ENCODE peak calls at places on chromosomes 7 and 10, in six cellular contexts. C is neural crest cell; H is NCI-H774; B is stimulated activated CD4-positive, alpha-beta T cell treated with anti-CD3 and anti-CD28 coated beads, Interleukin-15, amount 100 ng/mL, for 1 hour; U is WERI-Rb-1; R is NCI-H2081. J is an unnamed sample.

GRCh38 chr10:33034931-33035330 is 76.9 kb upstream of the ITGB1 start:
- DNase-seq in C (no peak), H (no peak), B (no peak), U (no peak), R (no peak), J (no peak)

GRCh38 chr7:84455788-84456187 is 261.2 kb upstream of the SEMA3A start:
- DNase-seq in C (no peak), H (no peak), B (no peak), U (no peak), R (peak), J (no peak)

GRCh38 chr10:124802313-124802675 is 675 bp downstream of the ABRAXAS2 start:
- DNase-seq in C (no peak), H (no peak), B (no peak), U (no peak), R (no peak), J (no peak)

GRCh38 chr7:376306-376969 is 86.5 kb downstream of the FOXL3 start:
- DNase-seq in C (no peak), H (no peak), B (no peak), U (no peak), R (no peak), J (no peak)

GRCh38 chr10:107544706-107545520 is 380.4 kb upstream of the SORCS1 start:
- DNase-seq in C (no peak), H (no peak), B (no peak), U (peak), R (no peak), J (no peak)

GRCh38 chr7:136489808-136490207 is 378.6 kb upstream of the CHRM2 start:
- DNase-seq in C (no peak), H (no peak), B (no peak), U (no peak), R (no peak), J (no peak)

GRCh38 chr10:28678687-28679457 is 1.6 kb downstream of the BAMBI start:
- DNase-seq in C (no peak), H (no peak), B (no peak), U (no peak), R (peak), J (no peak)

GRCh38 chr7:44223362-44224114 is 22.8 kb downstream of the YKT6 start:
- DNase-seq in C (no peak), H (peak), B (no peak), U (no peak), R (peak), J (no peak)

GRCh38 chr7:116441534-116441933 is 58.0 kb upstream of the CAV2 start:
- DNase-seq in C (no peak), H (no peak), B (no peak), U (no peak), R (no peak), J (no peak)

GRCh38 chr7:7271094-7271874 is 88.9 kb downstream of the C1GALT1 start:
- DNase-seq in C (no peak), H (no peak), B (no peak), U (no peak), R (no peak), J (no peak)

GRCh38 chr7:108083980-108084379 is 46.2 kb downstream of the LAMB4 start:
- DNase-seq in C (no peak), H (no peak), B (no peak), U (no peak), R (no peak), J (no peak)

GRCh38 chr10:86203162-86203905 is 163.3 kb downstream of the GRID1 start:
- DNase-seq in C (peak), H (no peak), B (no peak), U (no peak), R (no peak), J (no peak)

GRCh38 chr7:155644971-155645509 is 579 bp downstream of the RBM33 start:
- DNase-seq in C (no peak), H (no peak), B (no peak), U (peak), R (peak), J (no peak)

GRCh38 chr7:28703054-28703765 is 254.9 kb downstream of the TRIL start:
- DNase-seq in C (no peak), H (no peak), B (no peak), U (no peak), R (no peak), J (no peak)

GRCh38 chr10:63145782-63146181 is 12.7 kb downstream of the NRBF2 start:
- DNase-seq in C (no peak), H (no peak), B (no peak), U (no peak), R (no peak), J (no peak)

GRCh38 chr7:130989006-130989795 is 255.2 kb upstream of the KLF14 start:
- DNase-seq in C (no peak), H (no peak), B (no peak), U (no peak), R (no peak), J (no peak)

GRCh38 chr7:112144284-112145059 is 61.7 kb downstream of the DOCK4 start:
- DNase-seq in C (no peak), H (no peak), B (no peak), U (no peak), R (no peak), J (no peak)

GRCh38 chr7:131829911-131830310 is 273.5 kb upstream of the PODXL start:
- DNase-seq in C (no peak), H (no peak), B (no peak), U (peak), R (no peak), J (no peak)

GRCh38 chr10:102815790-102816549 is 21.2 kb downstream of the CYP17A1 start:
- DNase-seq in C (no peak), H (no peak), B (no peak), U (no peak), R (no peak), J (no peak)

GRCh38 chr7:69597278-69598076 is 798 bp upstream of the AUTS2 start:
- DNase-seq in C (peak), H (no peak), B (no peak), U (peak), R (no peak), J (no peak)

GRCh38 chr7:107570298-107570697 is 6.5 kb downstream of the DUS4L start:
- DNase-seq in C (no peak), H (no peak), B (no peak), U (no peak), R (no peak), J (no peak)

GRCh38 chr10:71605263-71605962 is 114.2 kb downstream of the C10orf105 start:
- DNase-seq in C (no peak), H (no peak), B (no peak), U (no peak), R (no peak), J (no peak)

GRCh38 chr7:18177815-18178660 is 150.4 kb upstream of the PRPS1L1 start:
- DNase-seq in C (no peak), H (no peak), B (no peak), U (no peak), R (no peak), J (no peak)

GRCh38 chr7:109793-110556 is 82.4 kb upstream of the FAM20C start:
- DNase-seq in C (no peak), H (no peak), B (no peak), U (no peak), R (no peak), J (no peak)

GRCh38 chr7:33979807-33980355 is 74.5 kb downstream of the BMPER start:
- DNase-seq in C (no peak), H (no peak), B (no peak), U (no peak), R (no peak), J (no peak)

GRCh38 chr10:69512901-69513300 is 60.3 kb downstream of the NEUROG3 start:
- DNase-seq in C (no peak), H (no peak), B (no peak), U (no peak), R (no peak), J (no peak)

GRCh38 chr7:149223746-149224145 is 15.7 kb upstream of the ZNF212 start:
- DNase-seq in C (no peak), H (no peak), B (no peak), U (no peak), R (no peak), J (no peak)

GRCh38 chr10:51137741-51138529 is 63.6 kb downstream of the PRKG1 start:
- DNase-seq in C (no peak), H (no peak), B (no peak), U (no peak), R (no peak), J (no peak)